ENCODE peak calls at places on chromosomes 4 and X, in five cellular contexts. R is NB4, L is transverse colon, K is germinal center, H is D341Med. U is an unnamed sample.

GRCh38 chrX:77014655-77015377 is 432.4 kb upstream of the FGF16 start:
- DNase-seq in L (no peak), H (no peak), R (peak; percentile 20), K (no peak), U (no peak)

GRCh38 chr4:173752610-173753009 is 222.6 kb upstream of the HAND2 start:
- DNase-seq in R (peak; percentile 75), K (peak; percentile 13), L (peak; percentile 31), H (peak; percentile 50), U (peak; percentile 19)

GRCh38 chrX:109537324-109537665 is 651 bp downstream of the NXT2 start:
- DNase-seq in K (no peak), H (no peak), R (peak; percentile 69), L (peak; percentile 42), U (no peak)

GRCh38 chr4:150591904-150592303 is 10.0 kb downstream of the MAB21L2 start:
- DNase-seq in L (no peak), R (no peak), H (no peak), K (no peak), U (no peak)

GRCh38 chr4:133802741-133803140 is 398.8 kb downstream of the PABPC4L start:
- DNase-seq in L (no peak), R (no peak), H (no peak), K (no peak), U (no peak)

GRCh38 chr4:169975131-169975836 is 50.9 kb downstream of the MFAP3L start:
- DNase-seq in L (no peak), H (no peak), K (no peak), R (no peak), U (no peak)

GRCh38 chr4:147580396-147580795 is 36.8 kb upstream of the TMEM184C start:
- DNase-seq in L (no peak), K (no peak), R (peak; percentile 3), H (no peak), U (no peak)

GRCh38 chrX:41474726-41475100 is 27.6 kb downstream of the NYX start:
- DNase-seq in L (no peak), H (no peak), K (no peak), R (no peak), U (no peak)

GRCh38 chr4:119729815-119730643 is 101.4 kb upstream of the PDE5A start:
- DNase-seq in L (peak; percentile 73), K (no peak), H (no peak), R (no peak), U (no peak)

GRCh38 chr4:98113005-98113404 is 30.3 kb downstream of the STPG2 start:
- DNase-seq in R (peak; percentile 27), H (peak; percentile 80), K (no peak), L (no peak), U (no peak)

GRCh38 chr4:20030108-20030507 is 221.6 kb upstream of the SLIT2 start:
- DNase-seq in K (no peak), R (no peak), L (no peak), H (no peak), U (no peak)

GRCh38 chr4:104859601-104860000 is 287.1 kb upstream of the TET2 start:
- DNase-seq in L (no peak), K (no peak), R (no peak), H (no peak), U (no peak)

GRCh38 chr4:82891728-82892466 is 944 bp upstream of the SEC31A start:
- DNase-seq in K (no peak), H (no peak), R (peak; percentile 35), L (no peak), U (no peak)

GRCh38 chrX:16610121-16610565 is 39.8 kb upstream of the S100G start:
- DNase-seq in H (no peak), L (no peak), R (no peak), K (no peak), U (no peak)

GRCh38 chr4:152640058-152640921 is 39.5 kb downstream of the TMEM154 start:
- DNase-seq in K (peak; percentile 33), R (peak; percentile 48), H (peak; percentile 41), L (no peak), U (no peak)

GRCh38 chr4:75542824-75543223 is 13.0 kb upstream of the ODAPH start:
- DNase-seq in R (no peak), K (no peak), L (no peak), H (no peak), U (no peak)

GRCh38 chrX:11437642-11438379 is 144.6 kb downstream of the AMELX start:
- DNase-seq in R (no peak), H (no peak), K (no peak), L (peak; percentile 22), U (no peak)

GRCh38 chr4:15149842-15150592 is 147.7 kb downstream of the CPEB2 start:
- DNase-seq in R (peak; percentile 92), L (peak; percentile 46), K (no peak), H (no peak), U (no peak)

GRCh38 chr4:70885174-70885573 is 17.0 kb upstream of the MOB1B start:
- DNase-seq in R (no peak), K (no peak), L (no peak), H (no peak), U (no peak)

GRCh38 chrX:136765957-136766356 is 14.8 kb downstream of the ARHGEF6 start:
- DNase-seq in H (no peak), K (no peak), L (no peak), R (no peak), U (no peak)

GRCh38 chr4:86594559-86595425 is 677 bp downstream of the PTPN13 start:
- DNase-seq in H (peak; percentile 67), L (peak; percentile 23), K (peak; percentile 33), R (peak; percentile 91), U (no peak)

GRCh38 chr4:102725229-102725628 is 35.5 kb downstream of the MANBA start:
- DNase-seq in K (no peak), R (no peak), L (no peak), H (no peak), U (no peak)

GRCh38 chr4:128565565-128566186 is 243.8 kb upstream of the JADE1 start:
- DNase-seq in L (peak; percentile 54), K (no peak), R (peak; percentile 55), H (peak; percentile 55), U (no peak)

U was measured in T-helper 1 cell.